ENCODE peak calls at places on chromosomes 6 and 20, in six cellular contexts. D is keratinocyte, H is right cardiac atrium, T is kidney, N is upper lobe of right lung, S is mucosa of descending colon. J is an unnamed sample.

GRCh38 chr20:63873477-63873971 is 8.5 kb downstream of the TPD52L2 start:
- DNase-seq in D (peak; percentile 83), H (peak; percentile 77), T (no peak), N (no peak), S (no peak), J (no peak)

GRCh38 chr6:68778356-68779020 is 143.4 kb downstream of the ADGRB3 start:
- DNase-seq in D (no peak), H (no peak), T (no peak), N (no peak), S (no peak), J (no peak)

GRCh38 chr20:6606651-6607050 is 160.8 kb upstream of the BMP2 start:
- DNase-seq in D (no peak), H (no peak), T (no peak), N (no peak), S (no peak), J (no peak)

GRCh38 chr6:134092449-134092848 is 40.0 kb upstream of the SLC2A12 start:
- DNase-seq in D (no peak), H (no peak), T (no peak), N (no peak), S (no peak), J (no peak)

GRCh38 chr6:100300221-100300736 is 164.4 kb downstream of the SIM1 start:
- DNase-seq in D (peak; percentile 78), H (no peak), T (no peak), N (no peak), S (no peak), J (no peak)

GRCh38 chr6:149985506-149985937 is 21.8 kb downstream of the ULBP1 start:
- DNase-seq in D (no peak), H (no peak), T (no peak), N (no peak), S (no peak), J (no peak)

GRCh38 chr6:43944908-43945777 is 175.1 kb downstream of the VEGFA start:
- DNase-seq in D (no peak), H (no peak), T (no peak), N (no peak), S (no peak), J (no peak)

GRCh38 chr6:15313367-15313766 is 67.5 kb downstream of the JARID2 start:
- DNase-seq in D (no peak), H (no peak), T (no peak), N (peak; percentile 71), S (no peak), J (no peak)

GRCh38 chr20:23153696-23154341 is 67.7 kb upstream of the CD93 start:
- DNase-seq in D (no peak), H (no peak), T (no peak), N (no peak), S (no peak), J (peak; percentile 15)

GRCh38 chr6:30626484-30627366 is at the start of gene ATAT1:
- DNase-seq in D (no peak), H (peak; percentile 96), T (peak; percentile 96), N (peak; percentile 94), S (peak; percentile 96), J (peak; percentile 96)

GRCh38 chr6:158414900-158415299 is 102.6 kb downstream of the TULP4 start:
- DNase-seq in D (no peak), H (no peak), T (no peak), N (no peak), S (no peak), J (no peak)

GRCh38 chr6:34610819-34611477 is 54.8 kb upstream of the SPDEF start:
- DNase-seq in D (peak; percentile 30), H (no peak), T (no peak), N (no peak), S (no peak), J (no peak)

GRCh38 chr6:166420351-166420750 is 37.6 kb upstream of the MPC1 start:
- DNase-seq in D (no peak), H (no peak), T (peak; percentile 23), N (no peak), S (no peak), J (no peak)

GRCh38 chr20:19457551-19457950 is 245.1 kb downstream of the SLC24A3 start:
- DNase-seq in D (no peak), H (no peak), T (no peak), N (no peak), S (no peak), J (no peak)

GRCh38 chr6:21214738-21215448 is 378.7 kb upstream of the SOX4 start:
- DNase-seq in D (no peak), H (no peak), T (no peak), N (no peak), S (no peak), J (no peak)

GRCh38 chr6:48141975-48142374 is 31.0 kb upstream of the PTCHD4 start:
- DNase-seq in D (no peak), H (no peak), T (no peak), N (no peak), S (no peak), J (no peak)

GRCh38 chr6:11197175-11197535 is 35.3 kb downstream of the NEDD9 start:
- DNase-seq in D (no peak), H (no peak), T (no peak), N (no peak), S (no peak), J (no peak)

GRCh38 chr6:108835218-108835850 is 12.9 kb upstream of the ARMC2 start:
- DNase-seq in D (peak; percentile 56), H (peak; percentile 94), T (peak; percentile 92), N (peak; percentile 91), S (peak; percentile 89), J (peak; percentile 88)

GRCh38 chr6:156268849-156269248 is 508.3 kb upstream of the ARID1B start:
- DNase-seq in D (no peak), H (no peak), T (no peak), N (no peak), S (no peak), J (no peak)

GRCh38 chr6:68638225-68638900 is 3.3 kb downstream of the ADGRB3 start:
- DNase-seq in D (no peak), H (no peak), T (no peak), N (no peak), S (no peak), J (no peak)

GRCh38 chr6:104404377-104404776 is 455.3 kb downstream of the HACE1 start:
- DNase-seq in D (no peak), H (no peak), T (no peak), N (no peak), S (no peak), J (no peak)

GRCh38 chr20:58349586-58349985 is 39.4 kb upstream of the VAPB start:
- DNase-seq in D (no peak), H (no peak), T (no peak), N (no peak), S (no peak), J (no peak)

GRCh38 chr6:90384720-90385119 is 88.1 kb upstream of the BACH2 start:
- DNase-seq in D (no peak), H (no peak), T (no peak), N (no peak), S (no peak), J (no peak)

GRCh38 chr6:139649718-139650117 is 275.3 kb upstream of the CITED2 start:
- DNase-seq in D (no peak), H (no peak), T (no peak), N (no peak), S (no peak), J (no peak)

GRCh38 chr6:139649128-139649527 is 274.7 kb upstream of the CITED2 start:
- DNase-seq in D (no peak), H (no peak), T (no peak), N (no peak), S (no peak), J (no peak)

GRCh38 chr6:139647001-139647400 is 272.6 kb upstream of the CITED2 start:
- DNase-seq in D (no peak), H (no peak), T (no peak), N (no peak), S (no peak), J (no peak)

GRCh38 chr6:139648430-139649000 is 274.1 kb upstream of the CITED2 start:
- DNase-seq in D (no peak), H (no peak), T (no peak), N (no peak), S (no peak), J (no peak)

DNA sequence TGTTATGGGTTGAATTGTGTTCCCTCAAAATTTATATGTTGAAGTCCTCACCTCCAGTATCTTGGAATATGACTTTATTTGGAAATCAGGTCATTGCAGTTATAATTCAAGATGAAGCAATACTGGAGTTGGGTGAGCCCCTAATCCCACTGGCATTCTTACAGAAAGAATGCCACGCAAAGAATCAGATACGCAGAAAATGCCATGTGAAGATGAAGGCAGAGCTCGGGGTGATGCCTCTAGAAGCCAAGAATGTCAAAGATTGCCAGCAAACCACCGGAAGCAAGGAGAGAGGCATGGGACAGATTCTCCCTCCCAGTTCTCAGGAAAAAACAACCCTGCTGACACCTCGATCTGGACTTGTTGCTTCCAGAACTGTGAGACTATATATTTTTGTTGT is 273.4 kb upstream of the CITED2 start:
- DNase-seq in D (no peak), H (no peak), T (no peak), N (no peak), S (no peak), J (no peak)
- H3K9me3 ChIP-seq in D (no peaks in the 10 kb centered on the region), H (no peaks in the 10 kb centered on the region), T (no peaks in the 10 kb centered on the region), N (no peaks in the 10 kb centered on the region), S (no peaks in the 10 kb centered on the region), J (no peaks in the 10 kb centered on the region)

DNA sequence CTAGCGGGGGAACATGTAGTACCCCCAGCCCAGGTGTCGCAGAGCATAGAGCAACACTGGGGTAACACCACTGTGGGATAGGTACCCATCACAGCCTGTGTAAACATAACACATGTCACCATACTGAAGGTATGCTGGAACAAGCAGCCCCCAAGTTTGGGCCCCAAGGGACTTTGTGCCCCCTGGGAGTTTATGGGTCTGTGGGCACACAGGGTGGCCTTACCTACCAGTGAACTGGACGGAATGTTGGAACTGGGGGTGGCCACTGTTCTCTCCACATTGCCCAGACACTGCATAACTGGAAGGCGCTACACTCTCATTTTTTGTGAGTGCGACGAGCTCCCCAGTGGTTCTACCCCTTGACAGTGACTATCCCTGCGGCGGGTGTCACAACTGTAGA is 28.5 kb downstream of the HDDC2 start:
- DNase-seq in D (no peak), H (no peak), T (no peak), N (no peak), S (no peak), J (no peak)
- H3K9me3 ChIP-seq in D (no peaks in the 10 kb centered on the region), H (no peaks in the 10 kb centered on the region), T (no peaks in the 10 kb centered on the region), N (no peaks in the 10 kb centered on the region), S (no peaks in the 10 kb centered on the region), J (no peaks in the 10 kb centered on the region)

DNA sequence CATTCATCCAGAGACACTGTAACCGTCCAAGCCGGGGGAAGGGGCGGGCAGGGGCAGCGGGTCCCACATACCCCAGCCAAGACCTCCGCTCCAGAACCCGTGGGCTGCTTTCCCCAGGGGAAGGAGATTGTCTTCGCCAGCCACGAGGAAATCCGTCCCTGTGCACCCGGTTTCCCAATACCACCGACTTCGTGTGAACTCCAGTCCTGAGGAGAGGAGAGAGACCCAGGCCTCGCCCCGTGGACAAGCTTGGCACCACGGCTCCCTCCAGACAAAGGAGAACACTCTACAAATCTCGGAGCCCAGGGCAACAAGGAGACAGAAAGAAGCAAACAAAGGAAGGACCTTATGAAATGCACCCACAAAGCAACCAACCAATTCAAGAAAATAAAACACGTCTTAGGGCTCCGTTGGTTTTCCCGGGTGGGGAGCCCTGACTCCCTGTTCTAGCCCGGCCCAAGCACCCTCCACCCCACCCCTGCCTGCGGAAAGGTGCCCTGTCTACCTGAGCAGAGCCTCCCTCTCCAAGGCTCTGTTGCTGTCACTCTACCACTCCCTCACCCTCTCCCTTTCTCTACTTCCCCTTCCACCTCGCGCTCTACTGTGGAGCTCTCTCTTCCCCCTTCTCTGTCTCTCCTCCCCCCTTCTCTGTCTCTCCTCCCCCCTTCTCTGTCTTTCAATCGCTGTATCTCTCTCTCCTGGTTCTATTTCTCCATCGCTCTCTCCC is 1382.8 kb upstream of the DEFB115 start:
- DNase-seq in D (no peak), H (peak; percentile 27), T (peak; percentile 45), N (no peak), S (peak; percentile 7), J (no peak)
- H3K9me3 ChIP-seq in D (peaks cover 24% of the 10 kb centered on the region), H (no peaks in the 10 kb centered on the region), T (peaks cover 4% of the 10 kb centered on the region), N (no peaks in the 10 kb centered on the region), S (peaks cover 71% of the 10 kb centered on the region), J (no peaks in the 10 kb centered on the region)

GRCh38 chr6:88585081-88585692 is 378.2 kb downstream of the RNGTT start:
- DNase-seq in D (no peak), H (no peak), T (no peak), N (no peak), S (no peak), J (no peak)
- H3K9me3 ChIP-seq in D (no peaks in the 10 kb centered on the region), H (no peaks in the 10 kb centered on the region), T (no peaks in the 10 kb centered on the region), N (no peaks in the 10 kb centered on the region), S (peaks cover 4% of the 10 kb centered on the region), J (no peaks in the 10 kb centered on the region)